ENCODE peak calls at places on chromosomes 11 and 22, in seven cellular contexts. I, P, M, W, U, Y and K are unnamed samples.

GRCh38 chr11:37320921-37321320 is 722.9 kb upstream of the RAG2 start:
- DNase-seq in W (peak), Y (no peak), P (no peak), M (peak), U (no peak), I (no peak), K (no peak)

GRCh38 chr11:126210871-126211235 is 597 bp downstream of the RPUSD4 start:
- DNase-seq in M (no peak), I (no peak), U (no peak), P (no peak), Y (peak), W (no peak), K (peak)

GRCh38 chr22:42977574-42977973 is 37.4 kb downstream of the PACSIN2 start:
- DNase-seq in M (no peak), W (no peak), P (no peak), U (no peak), Y (no peak), I (no peak), K (no peak)

GRCh38 chr22:40965936-40966557 is 14.9 kb downstream of the RBX1 start:
- DNase-seq in Y (peak), W (no peak), P (no peak), M (no peak), I (no peak), U (no peak), K (no peak)

GRCh38 chr11:85939099-85940015 is 84.2 kb downstream of the CCDC83 start:
- DNase-seq in Y (no peak), P (no peak), I (no peak), M (no peak), W (no peak), U (no peak), K (no peak)

GRCh38 chr11:61922539-61922938 is 5.2 kb upstream of the RAB3IL1 start:
- DNase-seq in M (peak), U (peak), P (no peak), I (no peak), W (no peak), Y (peak), K (peak)

GRCh38 chr22:37431811-37432707 is 4.8 kb upstream of the ELFN2 start:
- DNase-seq in P (peak), M (peak), I (no peak), W (peak), Y (peak), U (peak), K (peak)

GRCh38 chr11:2300290-2300935 is 1.3 kb downstream of the C11orf21 start:
- DNase-seq in I (no peak), U (no peak), W (no peak), P (no peak), M (no peak), Y (no peak), K (no peak)

GRCh38 chr11:69375316-69376154 is 81.6 kb downstream of the MYEOV start:
- DNase-seq in Y (no peak), M (no peak), U (no peak), I (no peak), W (no peak), P (no peak), K (no peak)

GRCh38 chr11:134049303-134049702 is 19.6 kb upstream of the JAM3 start:
- DNase-seq in W (no peak), I (no peak), M (no peak), Y (no peak), U (no peak), P (no peak), K (no peak)

GRCh38 chr11:111510311-111510710 is 1.9 kb downstream of the BTG4 start:
- DNase-seq in I (no peak), Y (no peak), M (no peak), W (no peak), U (peak), P (no peak), K (no peak)

GRCh38 chr11:108558222-108558621 is 35.3 kb downstream of the EXPH5 start:
- DNase-seq in P (no peak), U (no peak), I (no peak), M (no peak), W (no peak), Y (no peak), K (no peak)

GRCh38 chr11:75812542-75813040 is 2.4 kb upstream of the UVRAG start:
- DNase-seq in W (no peak), I (no peak), U (no peak), P (no peak), M (no peak), Y (no peak), K (no peak)

GRCh38 chr11:64378335-64378884 is 19.4 kb downstream of the RPS6KA4 start:
- DNase-seq in P (no peak), W (no peak), Y (peak), U (no peak), M (no peak), I (peak), K (no peak)

GRCh38 chr11:72781313-72782080 is 12.3 kb downstream of the STARD10 start:
- DNase-seq in P (peak), Y (no peak), I (peak), U (no peak), W (peak), M (no peak), K (no peak)

GRCh38 chr11:134433251-134433650 is 21.2 kb upstream of the B3GAT1 start:
- DNase-seq in W (no peak), Y (no peak), I (no peak), P (no peak), U (no peak), M (no peak), K (no peak)

GRCh38 chr22:44362249-44363040 is 49.7 kb upstream of the SHISAL1 start:
- DNase-seq in I (no peak), U (peak), W (no peak), P (no peak), M (no peak), Y (no peak), K (no peak)

GRCh38 chr11:107780775-107781174 is 68.9 kb upstream of the SLN start:
- DNase-seq in U (no peak), Y (peak), P (no peak), M (no peak), I (peak), W (no peak), K (peak)

GRCh38 chr22:21677606-21678443 is 12.0 kb downstream of the PPIL2 start:
- DNase-seq in W (no peak), P (no peak), U (no peak), I (no peak), M (no peak), Y (peak), K (no peak)

GRCh38 chr11:123286761-123287160 is 91.7 kb upstream of the CLMP start:
- DNase-seq in I (no peak), U (peak), P (no peak), M (no peak), W (no peak), Y (peak), K (no peak)

GRCh38 chr22:42994917-42995562 is 19.9 kb downstream of the PACSIN2 start:
- DNase-seq in Y (peak), W (peak), I (no peak), U (peak), P (no peak), M (peak), K (peak)

GRCh38 chr22:37178350-37179125 is 9.5 kb downstream of the C1QTNF6 start:
- DNase-seq in U (no peak), M (no peak), Y (peak), W (no peak), P (no peak), I (no peak), K (peak)

GRCh38 chr11:122696662-122697061 is 41.1 kb downstream of the UBASH3B start:
- DNase-seq in I (no peak), P (peak), U (no peak), W (no peak), M (no peak), Y (no peak), K (no peak)

GRCh38 chr11:67060111-67060522 is 3.5 kb downstream of the RHOD start:
- DNase-seq in U (peak), W (no peak), I (no peak), M (no peak), P (no peak), Y (peak), K (peak)

GRCh38 chr11:34439521-34440258 is 956 bp downstream of the CAT start:
- DNase-seq in U (no peak), Y (no peak), I (no peak), M (no peak), P (no peak), W (no peak), K (peak)

GRCh38 chr11:86442827-86443226 is 68.1 kb downstream of the CCDC81 start:
- DNase-seq in U (no peak), M (no peak), Y (no peak), I (no peak), W (no peak), P (no peak), K (no peak)

GRCh38 chr11:117851091-117851490 is 25.4 kb downstream of the FXYD6 start:
- DNase-seq in M (no peak), W (no peak), I (no peak), U (peak), P (no peak), Y (peak), K (peak)

GRCh38 chr11:27395556-27396258 is 32.7 kb upstream of the CCDC34 start:
- DNase-seq in U (peak), M (no peak), W (peak), Y (peak), I (no peak), P (no peak), K (no peak)